ENCODE peak calls at places on chromosomes 6 and 20, in nine cellular contexts. B is right atrium auricular region; C is ascending aorta; H is uterus; G is stomach; X is PC-3; E is mammary epithelial cell; R is CD8-positive, alpha-beta T cell; W is pancreas. M is an unnamed sample.
A peak's percentile ranks its signal among the peaks of the same experiment; 100 is the strongest.

GRCh38 chr6:44542401-44543116 is 155.1 kb downstream of the CDC5L start:
- DNase-seq in X (no peak), W (no peak), C (no peak), R (no peak), B (peak; percentile 50), H (no peak), E (no peak), G (no peak), M (no peak)

GRCh38 chr6:124573953-124574352 is 388.3 kb upstream of the RNF217 start:
- DNase-seq in E (no peak), R (no peak), H (no peak), C (no peak), W (no peak), X (no peak), B (no peak), G (no peak), M (no peak)

GRCh38 chr6:163298079-163298807 is 116.3 kb upstream of the QKI start:
- DNase-seq in W (no peak), G (no peak), B (no peak), C (no peak), E (no peak), H (no peak), R (no peak), X (no peak), M (no peak)

GRCh38 chr6:150891886-150892485 is 26.5 kb downstream of the MTHFD1L start:
- DNase-seq in W (peak; percentile 47), X (peak; percentile 79), G (peak; percentile 71), R (peak; percentile 72), B (peak; percentile 89), C (no peak), H (peak; percentile 80), E (peak; percentile 57), M (peak; percentile 52)

GRCh38 chr20:1301031-1301529 is 27.9 kb downstream of the SDCBP2 start:
- DNase-seq in E (peak; percentile 58), C (no peak), W (no peak), X (peak; percentile 74), H (no peak), R (peak; percentile 75), B (no peak), G (no peak), M (no peak)

GRCh38 chr6:11752350-11752749 is 26.3 kb downstream of the ADTRP start:
- DNase-seq in W (no peak), G (no peak), R (no peak), C (no peak), H (no peak), B (no peak), E (no peak), X (no peak), M (no peak)

GRCh38 chr6:111119550-111120329 is 32.4 kb downstream of the SLC16A10 start:
- DNase-seq in G (no peak), R (no peak), W (no peak), X (no peak), C (no peak), B (no peak), H (no peak), E (no peak), M (no peak)

GRCh38 chr6:144215402-144215931 is 65.2 kb downstream of the STX11 start:
- DNase-seq in X (peak; percentile 13), C (no peak), E (peak; percentile 17), W (peak; percentile 42), B (no peak), H (peak; percentile 19), R (peak; percentile 62), G (no peak), M (no peak)

GRCh38 chr20:49430320-49430719 is 52.1 kb downstream of the KCNB1 start:
- DNase-seq in E (no peak), R (no peak), G (no peak), X (no peak), B (no peak), W (no peak), H (no peak), C (no peak), M (no peak)

GRCh38 chr20:44601801-44602204 is 19.4 kb downstream of the PKIG start:
- DNase-seq in G (no peak), H (peak; percentile 84), X (no peak), W (no peak), E (no peak), B (peak; percentile 86), R (no peak), C (no peak), M (peak; percentile 41)

GRCh38 chr20:504632-505075 is 38.9 kb downstream of the CSNK2A1 start:
- DNase-seq in E (peak; percentile 50), G (no peak), C (no peak), B (no peak), W (no peak), X (peak; percentile 44), H (no peak), R (no peak), M (no peak)

GRCh38 chr6:27400877-27401642 is 12.5 kb downstream of the ZNF391 start:
- DNase-seq in X (no peak), B (no peak), G (no peak), E (no peak), C (no peak), H (no peak), W (no peak), R (no peak), M (no peak)
- H3K9me3 ChIP-seq in X (peaks cover 34% of the 10 kb centered on the region), B (peaks cover 44% of the 10 kb centered on the region), G (peaks cover 66% of the 10 kb centered on the region), E (peaks cover 50% of the 10 kb centered on the region), C (peaks cover 69% of the 10 kb centered on the region), H (no peaks in the 10 kb centered on the region), W (peaks cover 5% of the 10 kb centered on the region), R (peaks cover 19% of the 10 kb centered on the region), M (peaks cover 10% of the 10 kb centered on the region)

GRCh38 chr6:88669475-88669874 is 293.9 kb downstream of the RNGTT start:
- DNase-seq in E (no peak), X (no peak), C (no peak), G (no peak), W (no peak), R (no peak), B (no peak), H (no peak), M (no peak)

GRCh38 chr6:88671624-88672023 is 291.8 kb downstream of the RNGTT start:
- DNase-seq in C (no peak), X (no peak), E (no peak), H (no peak), R (no peak), W (no peak), B (no peak), G (no peak), M (no peak)

GRCh38 chr6:88665131-88665530 is 298.3 kb downstream of the RNGTT start:
- DNase-seq in C (no peak), H (no peak), E (no peak), X (no peak), B (no peak), W (no peak), G (no peak), R (no peak), M (no peak)

GRCh38 chr6:88666906-88667305 is 296.5 kb downstream of the RNGTT start:
- DNase-seq in W (no peak), B (no peak), C (no peak), R (no peak), X (no peak), E (no peak), H (no peak), G (no peak), M (no peak)

DNA sequence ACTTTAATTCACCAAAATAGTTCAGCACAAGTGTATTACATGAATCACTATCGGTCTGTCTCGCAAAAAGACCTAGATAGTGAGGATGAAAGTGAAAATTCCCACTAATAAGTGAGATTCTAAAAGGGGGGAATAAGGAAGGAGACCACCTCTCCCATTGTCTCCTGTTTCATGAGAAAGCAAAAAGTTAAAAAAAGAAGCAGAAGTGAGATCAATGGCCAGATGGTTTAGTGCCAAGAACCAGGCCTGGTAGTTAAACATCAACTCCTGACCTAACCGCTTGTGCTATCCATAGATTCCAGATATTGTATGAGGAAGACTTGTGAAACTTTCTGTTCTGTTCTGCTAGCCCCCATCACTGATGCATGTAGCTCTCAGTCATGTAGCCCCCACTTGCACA is 293.0 kb downstream of the RNGTT start:
- DNase-seq in C (no peak), E (no peak), R (no peak), X (no peak), G (no peak), W (no peak), B (no peak), H (no peak), M (no peak)
- H3K9me3 ChIP-seq in C (peaks cover 23% of the 10 kb centered on the region), E (peaks cover 14% of the 10 kb centered on the region), R (no peaks in the 10 kb centered on the region), X (no peaks in the 10 kb centered on the region), G (peaks cover 72% of the 10 kb centered on the region), W (no peaks in the 10 kb centered on the region), B (peaks cover 27% of the 10 kb centered on the region), H (no peaks in the 10 kb centered on the region), M (peaks cover 8% of the 10 kb centered on the region)

GRCh38 chr6:167689278-167689677 is 137.4 kb upstream of the AFDN start:
- DNase-seq in E (no peak), B (no peak), R (no peak), C (no peak), W (no peak), H (no peak), G (no peak), X (no peak), M (no peak)

GRCh38 chr6:167688123-167688522 is 138.6 kb upstream of the AFDN start:
- DNase-seq in X (no peak), G (no peak), B (no peak), C (no peak), W (no peak), E (no peak), R (no peak), H (no peak), M (no peak)

GRCh38 chr6:167691566-167692312 is 135.0 kb upstream of the AFDN start:
- DNase-seq in E (no peak), W (no peak), H (no peak), X (no peak), R (no peak), C (no peak), B (no peak), G (no peak), M (no peak)

GRCh38 chr6:167687035-167687720 is 139.5 kb upstream of the AFDN start:
- DNase-seq in R (no peak), E (no peak), C (no peak), W (no peak), B (no peak), H (no peak), X (no peak), G (no peak), M (no peak)

DNA sequence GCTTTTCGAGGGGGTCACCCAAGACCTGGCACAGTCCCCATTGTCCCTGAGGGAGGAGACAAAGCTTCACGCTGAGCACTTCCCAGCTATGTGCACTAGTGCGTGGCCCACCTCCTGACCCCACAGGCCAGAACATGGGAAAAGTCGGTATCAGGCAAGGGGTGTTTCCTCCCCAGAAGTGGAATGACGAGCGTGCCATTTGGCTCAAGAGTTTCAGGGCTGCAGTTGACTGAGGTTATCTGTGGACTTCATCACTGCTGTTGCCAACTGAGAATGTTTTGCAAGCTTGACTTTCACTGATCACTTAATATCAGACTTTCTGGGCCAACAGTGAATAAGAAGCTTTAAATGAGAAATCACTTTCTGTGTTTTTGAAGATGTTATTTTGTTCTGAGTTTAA is 137.0 kb upstream of the AFDN start:
- DNase-seq in E (no peak), W (no peak), B (no peak), H (no peak), C (no peak), X (no peak), G (no peak), R (no peak), M (no peak)
- H3K9me3 ChIP-seq in E (peaks cover 31% of the 10 kb centered on the region), W (no peaks in the 10 kb centered on the region), B (no peaks in the 10 kb centered on the region), H (no peaks in the 10 kb centered on the region), C (no peaks in the 10 kb centered on the region), X (no peaks in the 10 kb centered on the region), G (no peaks in the 10 kb centered on the region), R (no peaks in the 10 kb centered on the region), M (no peaks in the 10 kb centered on the region)

DNA sequence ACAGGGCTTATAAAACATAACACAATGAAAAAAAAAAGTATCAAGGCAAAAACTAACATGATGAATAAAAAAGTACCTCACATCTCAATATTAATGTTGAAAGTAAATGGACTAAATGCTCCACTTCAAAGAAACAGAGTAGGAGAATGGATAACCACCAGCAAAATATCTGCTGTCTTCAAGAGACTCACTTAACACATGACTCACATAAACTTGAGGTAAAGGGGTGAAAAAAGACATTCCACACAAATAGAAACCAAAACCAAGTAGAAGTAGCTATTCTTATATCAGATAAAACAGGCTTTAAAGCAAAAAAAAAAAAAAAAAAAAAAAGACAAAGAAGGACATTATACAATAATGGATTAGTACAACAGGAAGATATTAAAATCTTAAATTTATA is 86.9 kb downstream of the TBC1D32 start:
- DNase-seq in G (no peak), C (no peak), E (peak; percentile 48), X (no peak), B (no peak), H (no peak), W (no peak), R (no peak), M (no peak)
- H3K9me3 ChIP-seq in G (peaks cover 19% of the 10 kb centered on the region), C (peaks cover 42% of the 10 kb centered on the region), E (no peaks in the 10 kb centered on the region), X (no peaks in the 10 kb centered on the region), B (peaks cover 37% of the 10 kb centered on the region), H (no peaks in the 10 kb centered on the region), W (no peaks in the 10 kb centered on the region), R (no peaks in the 10 kb centered on the region), M (no peaks in the 10 kb centered on the region)